ENCODE peak calls at places on chromosomes 16 and 17, in five cellular contexts. D, P, E, L and S are unnamed samples.

GRCh38 chr16:50548659-50549560 is 714 bp downstream of the NKD1 start:
- DNase-seq in D (peak; percentile 84), P (no peak), E (peak; percentile 39), L (no peak), S (no peak)

GRCh38 chr16:3145660-3146059 is 10.8 kb downstream of the ZNF213 start:
- DNase-seq in D (peak; percentile 79), P (no peak), E (no peak), L (no peak), S (no peak)

GRCh38 chr16:48047273-48047672 is 108.5 kb downstream of the ABCC12 start:
- DNase-seq in D (no peak), P (no peak), E (no peak), L (no peak), S (no peak)

GRCh38 chr17:67442787-67443624 is 65.9 kb downstream of the PITPNC1 start:
- DNase-seq in D (no peak), P (no peak), E (no peak), L (no peak), S (no peak)

GRCh38 chr16:84735846-84736586 is 36.2 kb downstream of the USP10 start:
- DNase-seq in D (no peak), P (no peak), E (no peak), L (no peak), S (no peak)

GRCh38 chr16:58127033-58127556 is 2.1 kb downstream of the CFAP20 start:
- DNase-seq in D (no peak), P (peak; percentile 36), E (no peak), L (no peak), S (peak; percentile 83)

GRCh38 chr17:17402558-17402957 is 74.2 kb upstream of the MED9 start:
- DNase-seq in D (no peak), P (no peak), E (no peak), L (no peak), S (no peak)

GRCh38 chr16:54545890-54546476 is 259.4 kb upstream of the IRX3 start:
- DNase-seq in D (no peak), P (no peak), E (no peak), L (no peak), S (no peak)

GRCh38 chr17:28509784-28510183 is 3.6 kb downstream of the FOXN1 start:
- DNase-seq in D (no peak), P (no peak), E (no peak), L (no peak), S (no peak)

GRCh38 chr16:88973007-88973410 is 4.0 kb downstream of the CBFA2T3 start:
- DNase-seq in D (no peak), P (no peak), E (no peak), L (no peak), S (no peak)